ENCODE peak calls at places on chromosomes 13 and 19, in five cellular contexts. One of them, this sample, is unnamed.

GRCh38 chr13:38777347-38778107 is 90.7 kb downstream of the FREM2 start:
- DNase-seq in hypothalamus: no peak
- DNase-seq in thyroid gland: no peak
- DNase-seq in AG20443: no peak
- DNase-seq in Kasumi-1: no peak
- DNase-seq in this sample: no peak

GRCh38 chr19:35084078-35084762 is 31.4 kb upstream of the FXYD3 start:
- DNase-seq in AG20443: no peak
- DNase-seq in hypothalamus: no peak
- DNase-seq in Kasumi-1: no peak
- DNase-seq in thyroid gland: no peak
- DNase-seq in this sample: no peak

GRCh38 chr19:16070366-16070990 is 5.8 kb upstream of the TPM4 start:
- DNase-seq in Kasumi-1: peak; percentile 75
- DNase-seq in thyroid gland: peak; percentile 42
- DNase-seq in AG20443: no peak
- DNase-seq in hypothalamus: no peak
- DNase-seq in this sample: no peak

GRCh38 chr13:66264976-66265375 is 965.2 kb downstream of the PCDH9 start:
- DNase-seq in AG20443: no peak
- DNase-seq in hypothalamus: no peak
- DNase-seq in Kasumi-1: no peak
- DNase-seq in thyroid gland: no peak
- DNase-seq in this sample: no peak

GRCh38 chr13:69199664-69200063 is 908.0 kb upstream of the ATXN8OS start:
- DNase-seq in thyroid gland: no peak
- DNase-seq in AG20443: no peak
- DNase-seq in Kasumi-1: no peak
- DNase-seq in hypothalamus: no peak
- DNase-seq in this sample: no peak

GRCh38 chr19:54473071-54473941 is at the start of gene CDC42EP5:
- DNase-seq in AG20443: peak; percentile 96
- DNase-seq in thyroid gland: no peak
- DNase-seq in Kasumi-1: no peak
- DNase-seq in hypothalamus: no peak
- DNase-seq in this sample: peak; percentile 94

GRCh38 chr19:8244442-8244841 is 35.3 kb downstream of the CERS4 start:
- DNase-seq in thyroid gland: no peak
- DNase-seq in Kasumi-1: no peak
- DNase-seq in AG20443: no peak
- DNase-seq in hypothalamus: no peak
- DNase-seq in this sample: no peak

GRCh38 chr13:75919660-75920199 is 283.6 kb downstream of the LMO7 start:
- DNase-seq in thyroid gland: no peak
- DNase-seq in AG20443: no peak
- DNase-seq in Kasumi-1: no peak
- DNase-seq in hypothalamus: no peak
- DNase-seq in this sample: no peak

GRCh38 chr19:8615813-8616596 is 5.5 kb upstream of the ADAMTS10 start:
- DNase-seq in AG20443: peak; percentile 77
- DNase-seq in thyroid gland: peak; percentile 15
- DNase-seq in hypothalamus: no peak
- DNase-seq in Kasumi-1: peak; percentile 70
- DNase-seq in this sample: peak; percentile 79

GRCh38 chr19:2949939-2950285 is 5.1 kb upstream of the ZNF77 start:
- DNase-seq in hypothalamus: no peak
- DNase-seq in thyroid gland: no peak
- DNase-seq in Kasumi-1: peak; percentile 61
- DNase-seq in AG20443: no peak
- DNase-seq in this sample: no peak

GRCh38 chr13:23378009-23378632 is 55.4 kb downstream of the SACS start:
- DNase-seq in Kasumi-1: peak; percentile 68
- DNase-seq in hypothalamus: no peak
- DNase-seq in AG20443: peak; percentile 91
- DNase-seq in thyroid gland: no peak
- DNase-seq in this sample: peak; percentile 85

GRCh38 chr19:11587973-11588631 is 9.2 kb upstream of the ZNF627 start:
- DNase-seq in hypothalamus: no peak
- DNase-seq in thyroid gland: no peak
- DNase-seq in Kasumi-1: no peak
- DNase-seq in AG20443: no peak
- DNase-seq in this sample: no peak

GRCh38 chr13:52353116-52353718 is 52.8 kb downstream of the THSD1 start:
- DNase-seq in thyroid gland: no peak
- DNase-seq in Kasumi-1: no peak
- DNase-seq in hypothalamus: no peak
- DNase-seq in AG20443: peak; percentile 76
- DNase-seq in this sample: peak; percentile 55